ENCODE peak calls at places on chromosomes 5 and 9, in six cellular contexts. Y, M, N, X, A and L are unnamed samples.

GRCh38 chr5:73687357-73687756 is 61.4 kb downstream of the ARHGEF28 start:
- DNase-seq in M (no peak), X (no peak), N (no peak), Y (no peak), A (no peak), L (no peak)

GRCh38 chr9:75039804-75040203 is 11.7 kb upstream of the CARNMT1 start:
- DNase-seq in A (no peak), M (no peak), Y (no peak), N (no peak), X (no peak), L (no peak)

GRCh38 chr9:134230942-134231325 is 66.6 kb upstream of the RNU6ATAC start:
- DNase-seq in M (no peak), N (no peak), X (no peak), Y (no peak), A (no peak), L (no peak)

GRCh38 chr9:36878986-36879982 is 154.8 kb downstream of the PAX5 start:
- DNase-seq in X (no peak), M (no peak), A (no peak), N (no peak), Y (no peak), L (no peak)

GRCh38 chr5:95664204-95664786 is 17.7 kb downstream of the RFESD start:
- DNase-seq in Y (peak; percentile 28), A (no peak), N (peak; percentile 49), X (peak; percentile 57), M (no peak), L (no peak)

GRCh38 chr5:74409166-74409706 is 231.3 kb downstream of the ENC1 start:
- DNase-seq in M (no peak), N (no peak), A (no peak), X (no peak), Y (no peak), L (no peak)

GRCh38 chr5:140555747-140556312 is 1.4 kb downstream of the SRA1 start:
- DNase-seq in M (no peak), X (no peak), A (no peak), N (no peak), Y (no peak), L (no peak)

GRCh38 chr5:7849531-7850240 is 1.2 kb downstream of the CFAP90 start:
- DNase-seq in X (peak; percentile 81), N (no peak), M (no peak), A (no peak), Y (no peak), L (no peak)

GRCh38 chr9:33202552-33203300 is 35.6 kb upstream of the B4GALT1 start:
- DNase-seq in N (peak; percentile 69), M (no peak), Y (peak; percentile 58), X (no peak), A (no peak), L (no peak)

GRCh38 chr9:133950206-133950915 is 41.8 kb downstream of the VAV2 start:
- DNase-seq in N (peak; percentile 49), A (no peak), Y (peak; percentile 66), X (peak; percentile 55), M (no peak), L (no peak)

GRCh38 chr9:72871685-72872084 is 81.2 kb downstream of the ALDH1A1 start:
- DNase-seq in M (no peak), N (peak; percentile 1), Y (peak; percentile 41), X (peak; percentile 40), A (no peak), L (no peak)

GRCh38 chr5:138544171-138545134 is 1.4 kb upstream of the ETF1 start:
- DNase-seq in Y (no peak), A (no peak), X (peak; percentile 31), M (no peak), N (peak; percentile 47), L (no peak)

GRCh38 chr9:89920901-89921300 is 316.1 kb downstream of the GADD45G start:
- DNase-seq in M (no peak), Y (no peak), X (no peak), A (no peak), N (no peak), L (no peak)

GRCh38 chr5:145362261-145362660 is 472.9 kb downstream of the PRELID2 start:
- DNase-seq in A (no peak), Y (peak; percentile 58), X (no peak), N (peak; percentile 93), M (no peak), L (no peak)

GRCh38 chr5:76083555-76084495 is 642 bp downstream of the SV2C start:
- DNase-seq in A (no peak), M (no peak), X (peak; percentile 70), Y (no peak), N (no peak), L (no peak)

GRCh38 chr5:113081881-113082546 is 105.4 kb downstream of the DCP2 start:
- DNase-seq in M (no peak), X (no peak), N (peak; percentile 80), Y (peak; percentile 79), A (no peak), L (peak; percentile 13)

GRCh38 chr5:153153086-153153485 is 337.4 kb upstream of the GRIA1 start:
- DNase-seq in M (no peak), X (no peak), Y (no peak), N (no peak), A (no peak), L (no peak)

GRCh38 chr9:93071464-93071863 is 13.0 kb downstream of the SUSD3 start:
- DNase-seq in N (peak; percentile 18), M (no peak), A (no peak), Y (peak; percentile 45), X (peak; percentile 55), L (no peak)

GRCh38 chr5:38780950-38781349 is 64.9 kb upstream of the OSMR start:
- DNase-seq in Y (peak; percentile 39), A (no peak), M (no peak), N (peak; percentile 66), X (peak; percentile 45), L (no peak)

GRCh38 chr9:93052791-93053540 is 5.5 kb upstream of the SUSD3 start:
- DNase-seq in M (no peak), X (peak; percentile 88), Y (no peak), N (no peak), A (no peak), L (no peak)

GRCh38 chr9:128627906-128628305 is 28.7 kb downstream of the DYNC2I2 start:
- DNase-seq in M (no peak), Y (no peak), X (no peak), N (no peak), A (no peak), L (no peak)

GRCh38 chr9:120397453-120397852 is 182.5 kb downstream of the CDK5RAP2 start:
- DNase-seq in A (no peak), X (no peak), Y (no peak), N (no peak), M (no peak), L (no peak)

GRCh38 chr5:128213340-128213739 is 129.8 kb downstream of the SLC12A2 start:
- DNase-seq in N (peak; percentile 77), Y (peak; percentile 61), M (no peak), X (peak; percentile 87), A (no peak), L (no peak)

GRCh38 chr5:169094586-169095409 is 206.1 kb downstream of the SLIT3 start:
- DNase-seq in N (peak; percentile 0), M (no peak), Y (peak; percentile 82), A (no peak), X (no peak), L (peak; percentile 19)

GRCh38 chr5:36152324-36153298 is 700 bp downstream of the SKP2 start:
- DNase-seq in X (peak; percentile 56), N (peak; percentile 27), A (no peak), M (no peak), Y (peak; percentile 7), L (no peak)

GRCh38 chr5:14144586-14145355 is 1.6 kb downstream of the TRIO start:
- DNase-seq in X (peak; percentile 84), A (peak; percentile 35), M (no peak), Y (peak; percentile 62), N (peak; percentile 52), L (no peak)

GRCh38 chr5:88480766-88481499 is 212.3 kb upstream of the TMEM161B start:
- DNase-seq in A (no peak), Y (no peak), N (no peak), X (peak; percentile 7), M (no peak), L (no peak)

GRCh38 chr9:112912636-112913035 is 22.0 kb upstream of the SLC46A2 start:
- DNase-seq in A (no peak), N (no peak), X (no peak), Y (no peak), M (no peak), L (no peak)

GRCh38 chr9:89664896-89665329 is 60.1 kb downstream of the GADD45G start:
- DNase-seq in A (no peak), M (no peak), N (no peak), Y (no peak), X (peak; percentile 78), L (no peak)

GRCh38 chr9:76453785-76454184 is 5.2 kb upstream of the GCNT1 start:
- DNase-seq in A (no peak), M (no peak), X (no peak), Y (peak; percentile 32), N (peak; percentile 83), L (no peak)

GRCh38 chr9:79360387-79361347 is 211.1 kb upstream of the TLE4 start:
- DNase-seq in Y (peak; percentile 20), N (peak; percentile 48), X (peak; percentile 3), A (no peak), M (no peak), L (no peak)

GRCh38 chr5:72606525-72606924 is 99.3 kb upstream of the ZNF366 start:
- DNase-seq in A (no peak), N (no peak), Y (no peak), X (no peak), M (no peak), L (no peak)